ENCODE peak calls at places on chromosomes 2 and 18, in eight cellular contexts. J, F, H, P, C, X, R and V are unnamed samples.
A peak's percentile ranks its signal among the peaks of the same experiment; 100 is the strongest.

GRCh38 chr2:201057715-201058248 is 13.7 kb downstream of the HYCC2 start:
- DNase-seq in J (no peak), F (peak; percentile 98), H (no peak), P (no peak), C (no peak), X (no peak), R (no peak), V (no peak)

GRCh38 chr2:129763190-129763846 is 216.1 kb upstream of the RAB6C start:
- DNase-seq in J (no peak), F (no peak), H (no peak), P (no peak), C (no peak), X (no peak), R (no peak), V (no peak)

GRCh38 chr2:202720226-202720625 is 85.5 kb downstream of the FAM117B start:
- DNase-seq in J (no peak), F (no peak), H (no peak), P (no peak), C (no peak), X (no peak), R (no peak), V (no peak)

GRCh38 chr2:202627042-202627441 is 7.7 kb upstream of the FAM117B start:
- DNase-seq in J (no peak), F (no peak), H (no peak), P (no peak), C (no peak), X (no peak), R (no peak), V (no peak)

GRCh38 chr18:11393486-11393885 is 215.9 kb upstream of the SLC35G4 start:
- DNase-seq in J (no peak), F (no peak), H (no peak), P (no peak), C (no peak), X (no peak), R (no peak), V (peak; percentile 3)

GRCh38 chr18:57737661-57738060 is 65.5 kb downstream of the ATP8B1 start:
- DNase-seq in J (peak; percentile 60), F (peak; percentile 83), H (no peak), P (no peak), C (no peak), X (peak; percentile 27), R (no peak), V (peak; percentile 96)

GRCh38 chr18:26804474-26804873 is 61.0 kb downstream of the AQP4 start:
- DNase-seq in J (no peak), F (no peak), H (no peak), P (peak; percentile 15), C (no peak), X (no peak), R (no peak), V (peak; percentile 15)

GRCh38 chr2:112690853-112691390 is 29.9 kb upstream of the NT5DC4 start:
- DNase-seq in J (peak; percentile 48), F (peak; percentile 66), H (peak; percentile 74), P (peak; percentile 60), C (peak; percentile 56), X (peak; percentile 77), R (peak; percentile 62), V (peak; percentile 98)

GRCh38 chr2:27223416-27223815 is 6.2 kb downstream of the CAD start:
- DNase-seq in J (no peak), F (no peak), H (no peak), P (no peak), C (no peak), X (no peak), R (no peak), V (no peak)

GRCh38 chr2:126302043-126302442 is 353.9 kb upstream of the GYPC start:
- DNase-seq in J (no peak), F (no peak), H (no peak), P (no peak), C (no peak), X (no peak), R (no peak), V (no peak)

GRCh38 chr2:75012080-75012479 is 53.6 kb downstream of the POLE4 start:
- DNase-seq in J (no peak), F (no peak), H (no peak), P (no peak), C (no peak), X (no peak), R (no peak), V (no peak)

GRCh38 chr2:155424518-155424917 is 726.0 kb downstream of the KCNJ3 start:
- DNase-seq in J (no peak), F (no peak), H (no peak), P (no peak), C (no peak), X (no peak), R (no peak), V (peak; percentile 41)

GRCh38 chr2:190853659-190854386 is 26.8 kb upstream of the GLS start:
- DNase-seq in J (no peak), F (no peak), H (peak; percentile 54), P (no peak), C (no peak), X (no peak), R (no peak), V (peak; percentile 31)

GRCh38 chr18:4384932-4385331 is 70.2 kb downstream of the DLGAP1 start:
- DNase-seq in J (no peak), F (no peak), H (no peak), P (no peak), C (no peak), X (no peak), R (no peak), V (no peak)

GRCh38 chr2:136183095-136183494 is 65.1 kb upstream of the CXCR4 start:
- DNase-seq in J (no peak), F (no peak), H (no peak), P (no peak), C (no peak), X (no peak), R (no peak), V (no peak)

GRCh38 chr2:20190862-20191713 is 33.8 kb downstream of the SDC1 start:
- DNase-seq in J (peak; percentile 61), F (peak; percentile 61), H (peak; percentile 36), P (no peak), C (no peak), X (no peak), R (peak; percentile 91), V (peak; percentile 49)

GRCh38 chr2:144479138-144479537 is 40.8 kb downstream of the ZEB2 start:
- DNase-seq in J (no peak), F (no peak), H (no peak), P (peak; percentile 53), C (no peak), X (no peak), R (no peak), V (no peak)

GRCh38 chr2:53252115-53252514 is 515.5 kb upstream of the CHAC2 start:
- DNase-seq in J (no peak), F (no peak), H (peak; percentile 5), P (no peak), C (no peak), X (no peak), R (no peak), V (no peak)

GRCh38 chr18:79627750-79628294 is 51.8 kb upstream of the CTDP1 start:
- DNase-seq in J (no peak), F (no peak), H (no peak), P (no peak), C (no peak), X (no peak), R (no peak), V (no peak)

DNA sequence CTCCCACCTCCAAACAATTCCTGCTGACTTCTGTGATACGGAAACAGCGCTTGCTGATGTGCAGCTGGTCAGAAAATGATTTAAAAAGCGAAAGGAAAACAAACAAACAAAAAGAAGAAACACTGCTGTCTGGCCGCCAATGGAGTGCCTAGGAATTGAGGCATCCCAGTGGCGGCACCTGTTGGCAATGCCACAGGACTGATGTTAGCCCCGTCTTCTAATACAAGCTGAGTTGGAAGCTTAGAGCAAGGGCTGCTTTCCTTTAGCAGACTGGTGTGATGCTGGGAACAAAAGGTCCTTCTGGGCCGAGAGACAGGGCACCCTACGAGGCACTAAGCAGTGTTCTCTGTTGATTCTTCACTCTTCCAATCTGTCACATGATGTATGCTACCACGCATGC is 163.6 kb upstream of the REV1 start:
- DNase-seq in J (no peak), F (no peak), H (no peak), P (no peak), C (no peak), X (no peak), R (no peak), V (no peak)
- TF ChIP-seq CTCF in J (no peak), F (no peak), H (no peak), P (no peak), C (peak; percentile 28), X (no peak), R (peak; percentile 27), V (no peak)

GRCh38 chr2:59182249-59182648 is 941.1 kb upstream of the FANCL start:
- DNase-seq in J (peak; percentile 10), F (peak; percentile 22), H (no peak), P (peak; percentile 61), C (no peak), X (peak; percentile 47), R (peak; percentile 57), V (peak; percentile 38)
- TF ChIP-seq MAX in J (no peak), F (no peak), H (no peak), P (no peak), C (no peak), X (no peak), R (no peak), V (no peak)

DNA sequence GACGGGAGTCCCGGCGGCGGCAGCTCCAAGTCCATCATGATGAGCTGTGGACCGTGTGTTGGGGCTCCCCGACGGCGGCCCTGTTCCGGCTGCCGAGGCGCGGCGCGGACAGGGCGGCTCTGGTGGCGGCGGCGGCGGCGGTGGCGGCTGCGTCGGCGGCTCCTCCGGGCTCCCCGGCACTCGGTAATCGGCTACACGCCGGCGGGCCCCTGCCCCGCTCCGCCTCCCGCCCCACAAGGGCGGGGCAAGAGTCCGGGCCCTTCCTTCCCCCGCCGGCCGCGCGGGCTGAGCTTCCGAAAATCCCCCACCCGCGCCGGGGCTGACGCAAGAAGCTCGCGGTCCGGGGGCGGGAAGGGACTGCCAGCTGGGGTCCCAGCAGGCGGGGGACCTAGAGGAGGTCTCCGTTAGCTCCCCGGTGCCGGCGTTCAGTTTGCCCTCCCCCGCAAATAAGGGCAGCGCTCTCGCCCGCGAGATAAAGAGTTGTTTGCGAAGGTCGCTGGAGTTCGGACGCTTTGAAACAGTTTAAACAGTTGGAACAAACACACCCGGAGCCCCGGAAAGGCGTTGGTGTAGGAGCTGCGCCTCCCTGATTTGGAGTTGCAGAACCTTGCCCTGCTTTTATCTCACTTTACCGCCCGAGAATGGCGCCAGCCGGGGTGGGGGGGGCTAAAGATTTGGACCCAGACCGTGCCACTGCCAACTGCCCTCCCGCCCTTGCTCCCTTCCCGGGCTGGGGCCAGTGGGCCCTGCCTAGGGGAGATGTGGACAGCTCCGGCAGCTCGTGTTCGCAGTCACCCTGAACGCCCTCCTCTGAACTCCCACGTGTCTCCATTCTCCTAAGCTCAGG is at the start of gene NFE2L2:
- DNase-seq in J (peak; percentile 77), F (peak; percentile 99), H (peak; percentile 89), P (peak; percentile 72), C (peak; percentile 62), X (peak; percentile 97), R (peak; percentile 85), V (peak; percentile 98)
- TF ChIP-seq CTCF in J (no peak), F (no peak), H (no peak), P (no peak), C (no peak), X (no peak), R (no peak), V (no peak)

DNA sequence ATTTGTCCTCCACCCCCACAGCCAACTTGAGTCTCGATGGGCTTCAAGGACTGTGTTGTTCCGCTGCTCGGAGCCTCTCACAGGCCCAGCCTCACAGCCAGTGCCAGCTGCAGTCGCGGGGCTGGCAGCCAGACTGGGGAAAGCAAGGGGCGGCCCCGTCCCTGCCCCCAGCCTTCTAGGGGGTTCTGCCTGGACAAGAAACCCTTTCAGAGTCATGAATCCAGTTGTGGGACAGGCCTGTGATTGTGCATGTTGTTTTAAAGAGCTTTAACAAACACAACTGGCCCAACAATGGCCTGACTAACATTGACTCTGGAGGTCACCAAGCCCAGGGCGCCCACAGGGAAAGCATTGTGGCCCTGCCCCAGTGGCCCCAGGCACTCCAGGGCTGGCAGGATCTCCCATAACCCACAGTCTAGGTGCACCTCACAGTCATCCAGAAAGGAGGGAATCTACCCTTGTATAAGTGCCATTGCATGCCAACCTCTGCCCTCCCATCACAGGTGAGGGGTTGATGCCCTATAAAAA is 71.7 kb upstream of the DAPL1 start:
- DNase-seq in J (no peak), F (peak; percentile 72), H (no peak), P (no peak), C (no peak), X (no peak), R (no peak), V (no peak)
- TF ChIP-seq MAX in J (no peak), F (no peak), H (no peak), P (no peak), C (no peak), X (no peak), R (no peak), V (no peak)